ENCODE peak calls at places on chromosomes 2 and 18, in ten cellular contexts. One of them, this sample, is unnamed.

GRCh38 chr2:97761192-97761591 is 47.8 kb downstream of the ZAP70 start:
- DNase-seq in adrenal gland: no peak
- DNase-seq in breast epithelium: no peak
- DNase-seq in transverse colon: no peak
- DNase-seq in DND-41: no peak
- DNase-seq in AG04450: no peak
- DNase-seq in GM23338: no peak
- DNase-seq in gastrocnemius medialis: no peak
- DNase-seq in OCI-LY7: no peak
- DNase-seq in right atrium auricular region: no peak
- DNase-seq in this sample: peak; percentile 75

GRCh38 chr2:2114745-2115245 is 216.3 kb downstream of the MYT1L start:
- DNase-seq in adrenal gland: no peak
- DNase-seq in breast epithelium: no peak
- DNase-seq in transverse colon: no peak
- DNase-seq in DND-41: no peak
- DNase-seq in AG04450: no peak
- DNase-seq in GM23338: no peak
- DNase-seq in gastrocnemius medialis: no peak
- DNase-seq in OCI-LY7: no peak
- DNase-seq in right atrium auricular region: no peak
- DNase-seq in this sample: no peak

GRCh38 chr2:84285056-84285747 is 173.9 kb downstream of the SUCLG1 start:
- DNase-seq in adrenal gland: peak; percentile 46
- DNase-seq in breast epithelium: no peak
- DNase-seq in transverse colon: no peak
- DNase-seq in DND-41: no peak
- DNase-seq in AG04450: no peak
- DNase-seq in GM23338: no peak
- DNase-seq in gastrocnemius medialis: no peak
- DNase-seq in OCI-LY7: no peak
- DNase-seq in right atrium auricular region: no peak
- DNase-seq in this sample: no peak

GRCh38 chr2:238286551-238286950 is 1.9 kb downstream of the PER2 start:
- DNase-seq in adrenal gland: peak; percentile 83
- DNase-seq in breast epithelium: peak; percentile 94
- DNase-seq in transverse colon: peak; percentile 67
- DNase-seq in DND-41: no peak
- DNase-seq in AG04450: peak; percentile 62
- DNase-seq in GM23338: no peak
- DNase-seq in gastrocnemius medialis: peak; percentile 88
- DNase-seq in OCI-LY7: no peak
- DNase-seq in right atrium auricular region: peak; percentile 85
- DNase-seq in this sample: no peak

GRCh38 chr2:12816379-12817306 is 99.9 kb downstream of the TRIB2 start:
- DNase-seq in adrenal gland: peak; percentile 20
- DNase-seq in breast epithelium: no peak
- DNase-seq in transverse colon: no peak
- DNase-seq in DND-41: no peak
- DNase-seq in AG04450: no peak
- DNase-seq in GM23338: no peak
- DNase-seq in gastrocnemius medialis: no peak
- DNase-seq in OCI-LY7: no peak
- DNase-seq in right atrium auricular region: no peak
- DNase-seq in this sample: no peak

GRCh38 chr2:211144078-211144477 is 587.7 kb downstream of the CPS1 start:
- DNase-seq in adrenal gland: no peak
- DNase-seq in breast epithelium: no peak
- DNase-seq in transverse colon: no peak
- DNase-seq in DND-41: no peak
- DNase-seq in AG04450: no peak
- DNase-seq in GM23338: no peak
- DNase-seq in gastrocnemius medialis: no peak
- DNase-seq in OCI-LY7: no peak
- DNase-seq in right atrium auricular region: no peak
- DNase-seq in this sample: no peak

GRCh38 chr2:205500951-205501350 is 181.3 kb upstream of the NRP2 start:
- DNase-seq in adrenal gland: no peak
- DNase-seq in breast epithelium: no peak
- DNase-seq in transverse colon: no peak
- DNase-seq in DND-41: no peak
- DNase-seq in AG04450: no peak
- DNase-seq in GM23338: no peak
- DNase-seq in gastrocnemius medialis: no peak
- DNase-seq in OCI-LY7: no peak
- DNase-seq in right atrium auricular region: no peak
- DNase-seq in this sample: no peak

GRCh38 chr2:21915201-21915600 is 791.4 kb downstream of the TDRD15 start:
- DNase-seq in adrenal gland: no peak
- DNase-seq in breast epithelium: no peak
- DNase-seq in transverse colon: no peak
- DNase-seq in DND-41: no peak
- DNase-seq in AG04450: no peak
- DNase-seq in GM23338: no peak
- DNase-seq in gastrocnemius medialis: no peak
- DNase-seq in OCI-LY7: no peak
- DNase-seq in right atrium auricular region: no peak
- DNase-seq in this sample: no peak

GRCh38 chr18:48952287-48953095 is 1.7 kb upstream of the SMAD7 start:
- DNase-seq in adrenal gland: peak; percentile 80
- DNase-seq in breast epithelium: peak; percentile 79
- DNase-seq in transverse colon: peak; percentile 80
- DNase-seq in DND-41: no peak
- DNase-seq in AG04450: no peak
- DNase-seq in GM23338: peak; percentile 84
- DNase-seq in gastrocnemius medialis: peak; percentile 86
- DNase-seq in OCI-LY7: peak; percentile 58
- DNase-seq in right atrium auricular region: peak; percentile 90
- DNase-seq in this sample: peak; percentile 78

GRCh38 chr2:161983010-161983651 is 90.9 kb downstream of the DPP4 start:
- DNase-seq in adrenal gland: no peak
- DNase-seq in breast epithelium: no peak
- DNase-seq in transverse colon: no peak
- DNase-seq in DND-41: no peak
- DNase-seq in AG04450: no peak
- DNase-seq in GM23338: no peak
- DNase-seq in gastrocnemius medialis: no peak
- DNase-seq in OCI-LY7: no peak
- DNase-seq in right atrium auricular region: no peak
- DNase-seq in this sample: no peak

GRCh38 chr2:54468643-54469042 is 12.5 kb downstream of the SPTBN1 start:
- DNase-seq in adrenal gland: no peak
- DNase-seq in breast epithelium: no peak
- DNase-seq in transverse colon: no peak
- DNase-seq in DND-41: no peak
- DNase-seq in AG04450: no peak
- DNase-seq in GM23338: no peak
- DNase-seq in gastrocnemius medialis: no peak
- DNase-seq in OCI-LY7: no peak
- DNase-seq in right atrium auricular region: no peak
- DNase-seq in this sample: no peak

GRCh38 chr2:54471221-54471711 is 15.1 kb downstream of the SPTBN1 start:
- DNase-seq in adrenal gland: peak; percentile 81
- DNase-seq in breast epithelium: no peak
- DNase-seq in transverse colon: no peak
- DNase-seq in DND-41: no peak
- DNase-seq in AG04450: peak; percentile 23
- DNase-seq in GM23338: no peak
- DNase-seq in gastrocnemius medialis: no peak
- DNase-seq in OCI-LY7: peak; percentile 45
- DNase-seq in right atrium auricular region: peak; percentile 68
- DNase-seq in this sample: no peak

GRCh38 chr2:54473876-54474275 is 17.7 kb downstream of the SPTBN1 start:
- DNase-seq in adrenal gland: no peak
- DNase-seq in breast epithelium: no peak
- DNase-seq in transverse colon: no peak
- DNase-seq in DND-41: no peak
- DNase-seq in AG04450: no peak
- DNase-seq in GM23338: no peak
- DNase-seq in gastrocnemius medialis: no peak
- DNase-seq in OCI-LY7: no peak
- DNase-seq in right atrium auricular region: no peak
- DNase-seq in this sample: no peak

GRCh38 chr2:54469484-54470053 is 13.4 kb downstream of the SPTBN1 start:
- DNase-seq in adrenal gland: no peak
- DNase-seq in breast epithelium: no peak
- DNase-seq in transverse colon: no peak
- DNase-seq in DND-41: no peak
- DNase-seq in AG04450: no peak
- DNase-seq in GM23338: peak; percentile 15
- DNase-seq in gastrocnemius medialis: no peak
- DNase-seq in OCI-LY7: no peak
- DNase-seq in right atrium auricular region: no peak
- DNase-seq in this sample: no peak

DNA sequence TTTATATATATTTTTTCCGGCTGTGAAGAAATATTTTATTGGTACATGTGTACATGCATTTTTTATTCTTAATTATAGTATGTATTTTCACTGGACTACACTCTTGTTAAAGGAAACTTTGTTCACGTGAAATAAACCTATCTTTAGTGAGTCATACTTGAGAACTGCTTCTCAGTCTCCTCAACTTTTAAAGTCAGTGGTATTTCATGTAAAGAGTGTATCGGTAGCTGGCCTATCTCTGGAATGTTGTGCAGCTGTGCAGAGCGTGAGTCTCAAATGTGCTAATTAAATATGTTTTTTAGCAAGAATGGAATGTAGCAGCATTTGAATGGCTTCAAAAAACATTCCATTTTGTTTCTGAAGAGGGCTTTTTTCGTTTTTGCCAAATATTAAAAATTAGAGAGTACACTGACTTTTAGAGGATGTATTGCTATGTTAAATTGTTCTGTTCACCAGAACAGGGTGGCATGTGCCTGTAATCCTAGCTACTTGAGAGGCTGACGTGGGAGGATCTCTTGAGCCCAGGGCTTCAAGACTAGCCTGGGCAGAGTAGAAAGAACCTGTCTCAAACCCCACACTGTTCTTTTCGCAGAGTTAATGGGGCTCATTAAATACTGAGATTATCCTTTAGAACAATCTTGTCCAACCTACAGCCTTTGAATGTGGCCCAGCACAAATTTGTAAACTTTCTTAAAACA is 14.3 kb downstream of the SPTBN1 start:
- DNase-seq in adrenal gland: no peak
- DNase-seq in breast epithelium: no peak
- DNase-seq in transverse colon: no peak
- DNase-seq in DND-41: no peak
- DNase-seq in AG04450: peak; percentile 24
- DNase-seq in GM23338: no peak
- DNase-seq in gastrocnemius medialis: no peak
- DNase-seq in OCI-LY7: no peak
- DNase-seq in right atrium auricular region: no peak
- DNase-seq in this sample: no peak
- H3K4me3 ChIP-seq in adrenal gland: no peak overlapping the region
- H3K4me3 ChIP-seq in breast epithelium: no peak overlapping the region
- H3K4me3 ChIP-seq in transverse colon: no peak overlapping the region
- H3K4me3 ChIP-seq in DND-41: no peak overlapping the region
- H3K4me3 ChIP-seq in AG04450: no peak overlapping the region
- H3K4me3 ChIP-seq in GM23338: no peak overlapping the region
- H3K4me3 ChIP-seq in gastrocnemius medialis: no peak overlapping the region
- H3K4me3 ChIP-seq in OCI-LY7: no peak overlapping the region
- H3K4me3 ChIP-seq in right atrium auricular region: peak overlapping the region; percentile 19
- H3K4me3 ChIP-seq in this sample: no peak overlapping the region

GRCh38 chr2:54604771-54605350 is 118.6 kb upstream of the EML6 start:
- DNase-seq in adrenal gland: no peak
- DNase-seq in breast epithelium: no peak
- DNase-seq in transverse colon: no peak
- DNase-seq in DND-41: no peak
- DNase-seq in AG04450: no peak
- DNase-seq in GM23338: no peak
- DNase-seq in gastrocnemius medialis: no peak
- DNase-seq in OCI-LY7: no peak
- DNase-seq in right atrium auricular region: no peak
- DNase-seq in this sample: no peak

GRCh38 chr2:54606393-54606973 is 117.0 kb upstream of the EML6 start:
- DNase-seq in adrenal gland: no peak
- DNase-seq in breast epithelium: no peak
- DNase-seq in transverse colon: no peak
- DNase-seq in DND-41: no peak
- DNase-seq in AG04450: no peak
- DNase-seq in GM23338: no peak
- DNase-seq in gastrocnemius medialis: no peak
- DNase-seq in OCI-LY7: no peak
- DNase-seq in right atrium auricular region: no peak
- DNase-seq in this sample: no peak

GRCh38 chr2:54603796-54604195 is 119.7 kb upstream of the EML6 start:
- DNase-seq in adrenal gland: no peak
- DNase-seq in breast epithelium: no peak
- DNase-seq in transverse colon: no peak
- DNase-seq in DND-41: no peak
- DNase-seq in AG04450: no peak
- DNase-seq in GM23338: no peak
- DNase-seq in gastrocnemius medialis: no peak
- DNase-seq in OCI-LY7: no peak
- DNase-seq in right atrium auricular region: no peak
- DNase-seq in this sample: no peak

GRCh38 chr2:54608224-54608623 is 115.2 kb upstream of the EML6 start:
- DNase-seq in adrenal gland: no peak
- DNase-seq in breast epithelium: no peak
- DNase-seq in transverse colon: no peak
- DNase-seq in DND-41: no peak
- DNase-seq in AG04450: no peak
- DNase-seq in GM23338: no peak
- DNase-seq in gastrocnemius medialis: no peak
- DNase-seq in OCI-LY7: no peak
- DNase-seq in right atrium auricular region: no peak
- DNase-seq in this sample: no peak

GRCh38 chr2:54605836-54606235 is 117.6 kb upstream of the EML6 start:
- DNase-seq in adrenal gland: no peak
- DNase-seq in breast epithelium: no peak
- DNase-seq in transverse colon: no peak
- DNase-seq in DND-41: no peak
- DNase-seq in AG04450: no peak
- DNase-seq in GM23338: no peak
- DNase-seq in gastrocnemius medialis: no peak
- DNase-seq in OCI-LY7: no peak
- DNase-seq in right atrium auricular region: no peak
- DNase-seq in this sample: no peak
- H3K27ac ChIP-seq in adrenal gland: peak overlapping the region; percentile 82
- H3K27ac ChIP-seq in breast epithelium: peak overlapping the region; percentile 48
- H3K27ac ChIP-seq in transverse colon: no peak overlapping the region
- H3K27ac ChIP-seq in DND-41: no peak overlapping the region
- H3K27ac ChIP-seq in AG04450: no peak overlapping the region
- H3K27ac ChIP-seq in GM23338: peak overlapping the region; percentile 19
- H3K27ac ChIP-seq in gastrocnemius medialis: peak overlapping the region; percentile 67
- H3K27ac ChIP-seq in OCI-LY7: no peak overlapping the region
- H3K27ac ChIP-seq in right atrium auricular region: peak overlapping the region; percentile 52
- H3K27ac ChIP-seq in this sample: no peak overlapping the region

GRCh38 chr2:88016948-88017779 is 817 bp upstream of the RNU2-63P start:
- DNase-seq in adrenal gland: no peak
- DNase-seq in breast epithelium: peak; percentile 22
- DNase-seq in transverse colon: peak; percentile 68
- DNase-seq in DND-41: no peak
- DNase-seq in AG04450: no peak
- DNase-seq in GM23338: peak; percentile 85
- DNase-seq in gastrocnemius medialis: no peak
- DNase-seq in OCI-LY7: no peak
- DNase-seq in right atrium auricular region: no peak
- DNase-seq in this sample: no peak
- H3K4me3 ChIP-seq in adrenal gland: no peak overlapping the region
- H3K4me3 ChIP-seq in breast epithelium: peak overlapping the region; percentile 65
- H3K4me3 ChIP-seq in transverse colon: peak overlapping the region; percentile 61
- H3K4me3 ChIP-seq in DND-41: no peak overlapping the region
- H3K4me3 ChIP-seq in AG04450: peak overlapping the region; percentile 74
- H3K4me3 ChIP-seq in GM23338: peak overlapping the region; percentile 69
- H3K4me3 ChIP-seq in gastrocnemius medialis: peak overlapping the region; percentile 63
- H3K4me3 ChIP-seq in OCI-LY7: peak overlapping the region; percentile 69
- H3K4me3 ChIP-seq in right atrium auricular region: peak overlapping the region; percentile 42
- H3K4me3 ChIP-seq in this sample: peak overlapping the region; percentile 81

GRCh38 chr2:100017633-100018032 is 124.8 kb downstream of the AFF3 start:
- DNase-seq in adrenal gland: no peak
- DNase-seq in breast epithelium: no peak
- DNase-seq in transverse colon: no peak
- DNase-seq in DND-41: no peak
- DNase-seq in AG04450: peak; percentile 34
- DNase-seq in GM23338: no peak
- DNase-seq in gastrocnemius medialis: no peak
- DNase-seq in OCI-LY7: peak; percentile 10
- DNase-seq in right atrium auricular region: no peak
- DNase-seq in this sample: no peak
- H3K27ac ChIP-seq in adrenal gland: no peak overlapping the region
- H3K27ac ChIP-seq in breast epithelium: no peak overlapping the region
- H3K27ac ChIP-seq in transverse colon: no peak overlapping the region
- H3K27ac ChIP-seq in DND-41: no peak overlapping the region
- H3K27ac ChIP-seq in AG04450: peak overlapping the region; percentile 49
- H3K27ac ChIP-seq in GM23338: no peak overlapping the region
- H3K27ac ChIP-seq in gastrocnemius medialis: no peak overlapping the region
- H3K27ac ChIP-seq in OCI-LY7: no peak overlapping the region
- H3K27ac ChIP-seq in right atrium auricular region: no peak overlapping the region
- H3K27ac ChIP-seq in this sample: no peak overlapping the region